ENCODE peak calls at places on chromosomes 16 and 17, in five cellular contexts. One of them, this sample, is unnamed.

GRCh38 chr17:5545051-5545987 is 39.0 kb downstream of the NLRP1 start:
- DNase-seq in NCI-H1092: no peak
- DNase-seq in T-helper 17 cell: no peak
- DNase-seq in hepatocyte: no peak
- DNase-seq in activated naive CD4-positive, alpha-beta T cell treated with anti-CD3 and anti-CD28 coated beads, Interleukin-2, amount 10 ng/mL, durations not matched to agents 7 days and 5 days: no peak
- DNase-seq in this sample: no peak

GRCh38 chr17:74972107-74972972 is at the start of gene HID1:
- DNase-seq in activated naive CD4-positive, alpha-beta T cell treated with anti-CD3 and anti-CD28 coated beads, Interleukin-2, amount 10 ng/mL, durations not matched to agents 7 days and 5 days: peak
- DNase-seq in NCI-H1092: peak
- DNase-seq in T-helper 17 cell: peak
- DNase-seq in hepatocyte: peak
- DNase-seq in this sample: peak

GRCh38 chr17:41629316-41629715 is 4.9 kb upstream of the KRT17 start:
- DNase-seq in NCI-H1092: no peak
- DNase-seq in T-helper 17 cell: no peak
- DNase-seq in activated naive CD4-positive, alpha-beta T cell treated with anti-CD3 and anti-CD28 coated beads, Interleukin-2, amount 10 ng/mL, durations not matched to agents 7 days and 5 days: no peak
- DNase-seq in hepatocyte: no peak
- DNase-seq in this sample: no peak

GRCh38 chr16:70695351-70696070 is 9.7 kb upstream of the MTSS2 start:
- DNase-seq in activated naive CD4-positive, alpha-beta T cell treated with anti-CD3 and anti-CD28 coated beads, Interleukin-2, amount 10 ng/mL, durations not matched to agents 7 days and 5 days: peak
- DNase-seq in T-helper 17 cell: no peak
- DNase-seq in NCI-H1092: peak
- DNase-seq in hepatocyte: no peak
- DNase-seq in this sample: no peak

GRCh38 chr16:50293994-50294855 is 27.9 kb downstream of the ADCY7 start:
- DNase-seq in hepatocyte: no peak
- DNase-seq in activated naive CD4-positive, alpha-beta T cell treated with anti-CD3 and anti-CD28 coated beads, Interleukin-2, amount 10 ng/mL, durations not matched to agents 7 days and 5 days: no peak
- DNase-seq in NCI-H1092: no peak
- DNase-seq in T-helper 17 cell: no peak
- DNase-seq in this sample: no peak

GRCh38 chr17:59851431-59852375 is 41.0 kb downstream of the TUBD1 start:
- DNase-seq in hepatocyte: peak
- DNase-seq in NCI-H1092: no peak
- DNase-seq in activated naive CD4-positive, alpha-beta T cell treated with anti-CD3 and anti-CD28 coated beads, Interleukin-2, amount 10 ng/mL, durations not matched to agents 7 days and 5 days: no peak
- DNase-seq in T-helper 17 cell: no peak
- DNase-seq in this sample: peak

GRCh38 chr17:27569257-27569722 is 61.7 kb upstream of the LGALS9 start:
- DNase-seq in NCI-H1092: no peak
- DNase-seq in activated naive CD4-positive, alpha-beta T cell treated with anti-CD3 and anti-CD28 coated beads, Interleukin-2, amount 10 ng/mL, durations not matched to agents 7 days and 5 days: peak
- DNase-seq in T-helper 17 cell: peak
- DNase-seq in hepatocyte: peak
- DNase-seq in this sample: no peak

GRCh38 chr17:50916708-50917417 is 50.7 kb upstream of the TOB1 start:
- DNase-seq in activated naive CD4-positive, alpha-beta T cell treated with anti-CD3 and anti-CD28 coated beads, Interleukin-2, amount 10 ng/mL, durations not matched to agents 7 days and 5 days: no peak
- DNase-seq in NCI-H1092: no peak
- DNase-seq in hepatocyte: no peak
- DNase-seq in T-helper 17 cell: no peak
- DNase-seq in this sample: no peak

GRCh38 chr16:19479302-19479721 is 42.6 kb downstream of the GDE1 start:
- DNase-seq in hepatocyte: no peak
- DNase-seq in T-helper 17 cell: no peak
- DNase-seq in activated naive CD4-positive, alpha-beta T cell treated with anti-CD3 and anti-CD28 coated beads, Interleukin-2, amount 10 ng/mL, durations not matched to agents 7 days and 5 days: no peak
- DNase-seq in NCI-H1092: no peak
- DNase-seq in this sample: no peak

GRCh38 chr17:56918916-56919315 is 5.1 kb upstream of the TRIM25 start:
- DNase-seq in T-helper 17 cell: no peak
- DNase-seq in NCI-H1092: no peak
- DNase-seq in activated naive CD4-positive, alpha-beta T cell treated with anti-CD3 and anti-CD28 coated beads, Interleukin-2, amount 10 ng/mL, durations not matched to agents 7 days and 5 days: no peak
- DNase-seq in hepatocyte: no peak
- DNase-seq in this sample: no peak

GRCh38 chr16:9901-10665 is 43.3 kb downstream of the POLR3K start:
- DNase-seq in T-helper 17 cell: no peak
- DNase-seq in activated naive CD4-positive, alpha-beta T cell treated with anti-CD3 and anti-CD28 coated beads, Interleukin-2, amount 10 ng/mL, durations not matched to agents 7 days and 5 days: peak
- DNase-seq in hepatocyte: no peak
- DNase-seq in NCI-H1092: no peak
- DNase-seq in this sample: no peak

GRCh38 chr17:20206591-20206990 is 197.4 kb downstream of the SPECC1 start:
- DNase-seq in hepatocyte: no peak
- DNase-seq in T-helper 17 cell: no peak
- DNase-seq in activated naive CD4-positive, alpha-beta T cell treated with anti-CD3 and anti-CD28 coated beads, Interleukin-2, amount 10 ng/mL, durations not matched to agents 7 days and 5 days: no peak
- DNase-seq in NCI-H1092: no peak
- DNase-seq in this sample: no peak

GRCh38 chr17:80501739-80502577 is 25.6 kb upstream of the NPTX1 start:
- DNase-seq in activated naive CD4-positive, alpha-beta T cell treated with anti-CD3 and anti-CD28 coated beads, Interleukin-2, amount 10 ng/mL, durations not matched to agents 7 days and 5 days: no peak
- DNase-seq in T-helper 17 cell: no peak
- DNase-seq in NCI-H1092: no peak
- DNase-seq in hepatocyte: no peak
- DNase-seq in this sample: peak

GRCh38 chr16:81610144-81610842 is 165.7 kb downstream of the CMIP start:
- DNase-seq in hepatocyte: peak
- DNase-seq in activated naive CD4-positive, alpha-beta T cell treated with anti-CD3 and anti-CD28 coated beads, Interleukin-2, amount 10 ng/mL, durations not matched to agents 7 days and 5 days: no peak
- DNase-seq in NCI-H1092: no peak
- DNase-seq in T-helper 17 cell: no peak
- DNase-seq in this sample: peak

GRCh38 chr17:74431568-74432483 is at the start of gene GPRC5C:
- DNase-seq in activated naive CD4-positive, alpha-beta T cell treated with anti-CD3 and anti-CD28 coated beads, Interleukin-2, amount 10 ng/mL, durations not matched to agents 7 days and 5 days: peak
- DNase-seq in NCI-H1092: peak
- DNase-seq in hepatocyte: peak
- DNase-seq in T-helper 17 cell: no peak
- DNase-seq in this sample: peak

GRCh38 chr17:41199421-41200098 is 9.9 kb downstream of the KRTAP9-1 start:
- DNase-seq in T-helper 17 cell: no peak
- DNase-seq in activated naive CD4-positive, alpha-beta T cell treated with anti-CD3 and anti-CD28 coated beads, Interleukin-2, amount 10 ng/mL, durations not matched to agents 7 days and 5 days: no peak
- DNase-seq in hepatocyte: no peak
- DNase-seq in NCI-H1092: no peak
- DNase-seq in this sample: no peak